ENCODE peak calls at places on chromosomes 11 and 22, in five cellular contexts. One of them, this sample, is unnamed. For H3K27me3, the result is how much of the 10 kb centered on the place peaks cover.

GRCh38 chr22:47209547-47210023 is 447.1 kb downstream of the TBC1D22A start:
- DNase-seq in heart right ventricle: no peak
- DNase-seq in right atrium auricular region: peak
- DNase-seq in transverse colon: no peak
- DNase-seq in PC-9: no peak
- DNase-seq in this sample: no peak

GRCh38 chr11:45843158-45843924 is 3.9 kb upstream of the CRY2 start:
- DNase-seq in heart right ventricle: peak
- DNase-seq in right atrium auricular region: peak
- DNase-seq in transverse colon: peak
- DNase-seq in PC-9: peak
- DNase-seq in this sample: peak

GRCh38 chr22:50583294-50583865 is 731 bp upstream of the CHKB start:
- DNase-seq in heart right ventricle: no peak
- DNase-seq in right atrium auricular region: no peak
- DNase-seq in transverse colon: no peak
- DNase-seq in PC-9: no peak
- DNase-seq in this sample: no peak

GRCh38 chr22:22914726-22915669 is 27.4 kb downstream of the IGLL5 start:
- DNase-seq in heart right ventricle: no peak
- DNase-seq in right atrium auricular region: no peak
- DNase-seq in transverse colon: no peak
- DNase-seq in PC-9: no peak
- DNase-seq in this sample: no peak

GRCh38 chr11:299951-300735 is 817 bp upstream of the IFITM5 start:
- DNase-seq in heart right ventricle: no peak
- DNase-seq in right atrium auricular region: no peak
- DNase-seq in transverse colon: no peak
- DNase-seq in PC-9: no peak
- DNase-seq in this sample: no peak

GRCh38 chr22:39087098-39087497 is 9.9 kb upstream of the APOBEC3H start:
- DNase-seq in heart right ventricle: no peak
- DNase-seq in right atrium auricular region: no peak
- DNase-seq in transverse colon: no peak
- DNase-seq in PC-9: no peak
- DNase-seq in this sample: no peak

GRCh38 chr11:48167380-48167779 is 49.2 kb upstream of the OR4B1 start:
- DNase-seq in heart right ventricle: no peak
- DNase-seq in right atrium auricular region: no peak
- DNase-seq in transverse colon: no peak
- DNase-seq in PC-9: no peak
- DNase-seq in this sample: no peak

GRCh38 chr11:315516-315994 is 1.7 kb downstream of the IFITM1 start:
- DNase-seq in heart right ventricle: no peak
- DNase-seq in right atrium auricular region: no peak
- DNase-seq in transverse colon: no peak
- DNase-seq in PC-9: no peak
- DNase-seq in this sample: no peak

GRCh38 chr22:41009222-41009948 is 58.2 kb downstream of the RBX1 start:
- DNase-seq in heart right ventricle: no peak
- DNase-seq in right atrium auricular region: no peak
- DNase-seq in transverse colon: no peak
- DNase-seq in PC-9: peak
- DNase-seq in this sample: no peak

GRCh38 chr22:49330421-49331222 is 497.1 kb downstream of the BRD1 start:
- DNase-seq in heart right ventricle: no peak
- DNase-seq in right atrium auricular region: peak
- DNase-seq in transverse colon: peak
- DNase-seq in PC-9: no peak
- DNase-seq in this sample: no peak

GRCh38 chr11:134755535-134755934 is 343.5 kb upstream of the B3GAT1 start:
- DNase-seq in heart right ventricle: no peak
- DNase-seq in right atrium auricular region: peak
- DNase-seq in transverse colon: no peak
- DNase-seq in PC-9: no peak
- DNase-seq in this sample: no peak

GRCh38 chr22:19965771-19966709 is 24.4 kb upstream of the TXNRD2 start:
- DNase-seq in heart right ventricle: no peak
- DNase-seq in right atrium auricular region: no peak
- DNase-seq in transverse colon: no peak
- DNase-seq in PC-9: no peak
- DNase-seq in this sample: no peak

GRCh38 chr22:39933741-39934140 is 26.5 kb upstream of the TMA7B start:
- DNase-seq in heart right ventricle: no peak
- DNase-seq in right atrium auricular region: no peak
- DNase-seq in transverse colon: no peak
- DNase-seq in PC-9: no peak
- DNase-seq in this sample: no peak

GRCh38 chr22:48488611-48489456 is 1338.8 kb downstream of the BRD1 start:
- DNase-seq in heart right ventricle: no peak
- DNase-seq in right atrium auricular region: no peak
- DNase-seq in transverse colon: no peak
- DNase-seq in PC-9: no peak
- DNase-seq in this sample: no peak

GRCh38 chr22:29310863-29311339 is 4.5 kb downstream of the GAS2L1 start:
- DNase-seq in heart right ventricle: peak
- DNase-seq in right atrium auricular region: peak
- DNase-seq in transverse colon: peak
- DNase-seq in PC-9: peak
- DNase-seq in this sample: peak

GRCh38 chr11:68812526-68812925 is 29.2 kb downstream of the CPT1A start:
- DNase-seq in heart right ventricle: no peak
- DNase-seq in right atrium auricular region: peak
- DNase-seq in transverse colon: peak
- DNase-seq in PC-9: no peak
- DNase-seq in this sample: peak

GRCh38 chr11:111663820-111664219 is 61.6 kb downstream of the SIK2 start:
- DNase-seq in heart right ventricle: peak
- DNase-seq in right atrium auricular region: no peak
- DNase-seq in transverse colon: peak
- DNase-seq in PC-9: no peak
- DNase-seq in this sample: peak

GRCh38 chr11:13875643-13876042 is 86.9 kb upstream of the SPON1 start:
- DNase-seq in heart right ventricle: no peak
- DNase-seq in right atrium auricular region: no peak
- DNase-seq in transverse colon: no peak
- DNase-seq in PC-9: no peak
- DNase-seq in this sample: no peak

GRCh38 chr11:61627831-61628753 is 47.2 kb upstream of the SYT7 start:
- DNase-seq in heart right ventricle: peak
- DNase-seq in right atrium auricular region: peak
- DNase-seq in transverse colon: peak
- DNase-seq in PC-9: peak
- DNase-seq in this sample: peak

GRCh38 chr22:43923191-43923590 is 414 bp upstream of the PNPLA3 start:
- DNase-seq in heart right ventricle: no peak
- DNase-seq in right atrium auricular region: no peak
- DNase-seq in transverse colon: no peak
- DNase-seq in PC-9: no peak
- DNase-seq in this sample: no peak

GRCh38 chr11:61555051-61555969 is 25.6 kb downstream of the SYT7 start:
- DNase-seq in heart right ventricle: no peak
- DNase-seq in right atrium auricular region: no peak
- DNase-seq in transverse colon: no peak
- DNase-seq in PC-9: no peak
- DNase-seq in this sample: no peak

GRCh38 chr11:112345166-112345565 is 84.5 kb upstream of the PLET1 start:
- DNase-seq in heart right ventricle: no peak
- DNase-seq in right atrium auricular region: no peak
- DNase-seq in transverse colon: no peak
- DNase-seq in PC-9: peak
- DNase-seq in this sample: no peak

GRCh38 chr11:129386795-129387390 is 11.2 kb downstream of the BARX2 start:
- DNase-seq in heart right ventricle: no peak
- DNase-seq in right atrium auricular region: no peak
- DNase-seq in transverse colon: peak
- DNase-seq in PC-9: no peak
- DNase-seq in this sample: peak

GRCh38 chr11:12585861-12586260 is 88.4 kb upstream of the TEAD1 start:
- DNase-seq in heart right ventricle: peak
- DNase-seq in right atrium auricular region: no peak
- DNase-seq in transverse colon: no peak
- DNase-seq in PC-9: no peak
- DNase-seq in this sample: peak

GRCh38 chr11:119599864-119600593 is 129.0 kb downstream of the NECTIN1 start:
- DNase-seq in heart right ventricle: no peak
- DNase-seq in right atrium auricular region: no peak
- DNase-seq in transverse colon: no peak
- DNase-seq in PC-9: no peak
- DNase-seq in this sample: no peak

GRCh38 chr11:70572974-70573260 is 174.6 kb downstream of the CTTN start:
- DNase-seq in heart right ventricle: no peak
- DNase-seq in right atrium auricular region: no peak
- DNase-seq in transverse colon: no peak
- DNase-seq in PC-9: peak
- DNase-seq in this sample: no peak

GRCh38 chr11:68380786-68381622 is 68.6 kb downstream of the LRP5 start:
- DNase-seq in heart right ventricle: peak
- DNase-seq in right atrium auricular region: peak
- DNase-seq in transverse colon: no peak
- DNase-seq in PC-9: no peak
- DNase-seq in this sample: no peak

GRCh38 chr22:30425616-30426394 is at the start of gene MTFP1:
- DNase-seq in heart right ventricle: peak
- DNase-seq in right atrium auricular region: peak
- DNase-seq in transverse colon: peak
- DNase-seq in PC-9: no peak
- DNase-seq in this sample: peak

GRCh38 chr11:33410086-33410765 is 153.0 kb downstream of the HIPK3 start:
- DNase-seq in heart right ventricle: no peak
- DNase-seq in right atrium auricular region: no peak
- DNase-seq in transverse colon: no peak
- DNase-seq in PC-9: no peak
- DNase-seq in this sample: no peak

GRCh38 chr11:114281388-114281956 is 14.7 kb upstream of the NNMT start:
- DNase-seq in heart right ventricle: no peak
- DNase-seq in right atrium auricular region: no peak
- DNase-seq in transverse colon: no peak
- DNase-seq in PC-9: no peak
- DNase-seq in this sample: no peak

GRCh38 chr11:105609341-105609781 is 512 bp upstream of the GRIA4 start:
- DNase-seq in heart right ventricle: no peak
- DNase-seq in right atrium auricular region: no peak
- DNase-seq in transverse colon: no peak
- DNase-seq in PC-9: no peak
- DNase-seq in this sample: peak
- H3K27me3 ChIP-seq in heart right ventricle: under half
- H3K27me3 ChIP-seq in right atrium auricular region: under half
- H3K27me3 ChIP-seq in transverse colon: under half
- H3K27me3 ChIP-seq in PC-9: under half
- H3K27me3 ChIP-seq in this sample: under half

DNA sequence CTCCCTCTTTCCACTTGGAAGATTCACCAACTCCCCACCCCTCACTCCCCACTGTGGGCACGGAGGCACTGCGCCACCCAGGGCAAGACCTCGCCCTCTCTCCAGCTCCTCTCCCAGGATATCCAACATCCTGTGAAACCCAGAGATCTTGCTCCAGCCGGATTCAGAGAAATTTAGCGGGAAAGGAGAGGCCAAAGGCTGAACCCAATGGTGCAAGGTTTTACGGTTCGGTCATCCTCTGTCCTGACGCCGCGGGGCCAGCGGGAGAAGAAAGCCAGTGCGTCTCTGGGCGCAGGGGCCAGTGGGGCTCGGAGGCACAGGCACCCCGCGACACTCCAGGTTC is 394 bp upstream of the CD44 start:
- DNase-seq in heart right ventricle: no peak
- DNase-seq in right atrium auricular region: peak
- DNase-seq in transverse colon: no peak
- DNase-seq in PC-9: no peak
- DNase-seq in this sample: no peak
- H3K27me3 ChIP-seq in heart right ventricle: under half
- H3K27me3 ChIP-seq in right atrium auricular region: under half
- H3K27me3 ChIP-seq in transverse colon: under half
- H3K27me3 ChIP-seq in PC-9: under half
- H3K27me3 ChIP-seq in this sample: under half

GRCh38 chr11:125770583-125770982 is 8.0 kb downstream of the PATE2 start:
- DNase-seq in heart right ventricle: no peak
- DNase-seq in right atrium auricular region: no peak
- DNase-seq in transverse colon: no peak
- DNase-seq in PC-9: no peak
- DNase-seq in this sample: no peak
- H3K27me3 ChIP-seq in heart right ventricle: under half
- H3K27me3 ChIP-seq in right atrium auricular region: under half
- H3K27me3 ChIP-seq in transverse colon: under half
- H3K27me3 ChIP-seq in PC-9: half or more
- H3K27me3 ChIP-seq in this sample: under half

DNA sequence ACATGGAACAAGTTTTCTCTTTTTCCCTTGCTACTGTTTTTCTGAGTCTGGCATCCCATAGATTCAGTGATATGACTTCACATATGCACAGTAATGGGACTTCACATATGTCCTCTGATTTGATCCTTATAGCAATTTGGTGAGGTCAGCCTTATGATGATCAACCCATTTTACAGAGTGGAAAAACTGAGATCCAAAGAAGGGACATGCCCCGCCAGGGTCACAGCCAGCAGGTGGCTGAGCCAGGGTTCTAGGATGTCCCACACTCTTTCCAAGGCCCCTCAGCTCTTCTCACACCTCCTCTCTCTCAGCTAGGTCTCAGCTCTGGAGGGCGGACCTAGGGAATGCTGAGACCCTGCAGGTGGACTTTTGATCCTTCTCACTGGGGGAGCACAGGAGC is 44.3 kb upstream of the CD82 start:
- DNase-seq in heart right ventricle: no peak
- DNase-seq in right atrium auricular region: no peak
- DNase-seq in transverse colon: no peak
- DNase-seq in PC-9: no peak
- DNase-seq in this sample: no peak
- H3K27me3 ChIP-seq in heart right ventricle: under half
- H3K27me3 ChIP-seq in right atrium auricular region: under half
- H3K27me3 ChIP-seq in transverse colon: under half
- H3K27me3 ChIP-seq in PC-9: under half
- H3K27me3 ChIP-seq in this sample: under half